ENCODE peak calls at places on chromosomes 1 and 21, in ten cellular contexts. M, Y, B, K, Z, W, D, N, G and H are unnamed samples.

GRCh38 chr1:41955461-41956159 is 36.9 kb upstream of the HIVEP3 start:
- DNase-seq in G (no peak), K (no peak), D (peak), Z (peak), B (no peak), N (no peak), Y (peak), W (peak), M (peak), H (no peak)

GRCh38 chr1:29673669-29674624 is 437.6 kb downstream of the PTPRU start:
- DNase-seq in Z (no peak), Y (no peak), B (no peak), M (no peak), G (peak), N (peak), W (no peak), D (peak), K (peak), H (no peak)

GRCh38 chr1:40650075-40650474 is 15.4 kb downstream of the RIMS3 start:
- DNase-seq in K (no peak), Y (no peak), D (peak), B (peak), N (no peak), M (no peak), G (no peak), W (no peak), Z (no peak), H (no peak)

GRCh38 chr1:62689524-62689923 is 1.3 kb upstream of the DOCK7 start:
- DNase-seq in B (no peak), Y (peak), G (no peak), Z (peak), K (peak), N (no peak), M (peak), D (peak), W (peak), H (no peak)

GRCh38 chr1:192628406-192629057 is 7.4 kb upstream of the RGS13 start:
- DNase-seq in M (no peak), Z (no peak), Y (no peak), W (no peak), N (no peak), D (no peak), B (no peak), G (no peak), K (no peak), H (no peak)

GRCh38 chr1:17250601-17251000 is 1.7 kb downstream of the PADI3 start:
- DNase-seq in N (no peak), K (no peak), D (peak), M (no peak), W (no peak), Y (no peak), G (peak), Z (peak), B (no peak), H (no peak)

GRCh38 chr1:40314721-40315238 is 2.3 kb downstream of the COL9A2 start:
- DNase-seq in D (no peak), Z (no peak), B (no peak), G (no peak), W (no peak), M (no peak), N (no peak), Y (no peak), K (no peak), H (no peak)

GRCh38 chr21:44432841-44433790 is 22.2 kb upstream of the LRRC3 start:
- DNase-seq in Y (no peak), N (no peak), W (no peak), B (peak), G (peak), K (no peak), M (no peak), Z (no peak), D (no peak), H (peak)

GRCh38 chr1:176541663-176542062 is 78.7 kb downstream of the PAPPA2 start:
- DNase-seq in Y (no peak), N (no peak), K (no peak), D (peak), M (no peak), G (no peak), Z (no peak), B (no peak), W (no peak), H (no peak)

GRCh38 chr1:222706815-222707214 is 5.5 kb downstream of the AIDA start:
- DNase-seq in Z (no peak), N (no peak), B (no peak), W (no peak), D (no peak), M (no peak), Y (no peak), K (no peak), G (no peak), H (no peak)

GRCh38 chr21:32371913-32372314 is 20.9 kb downstream of the URB1 start:
- DNase-seq in W (peak), G (no peak), N (peak), D (peak), M (peak), Z (peak), B (no peak), Y (no peak), K (peak), H (peak)

GRCh38 chr1:110210604-110211502 is 739 bp downstream of the KCNC4 start:
- DNase-seq in D (no peak), N (no peak), Y (peak), K (peak), B (peak), M (peak), W (no peak), G (peak), Z (peak), H (peak)

GRCh38 chr1:110213143-110213540 is 3.0 kb downstream of the KCNC4 start:
- DNase-seq in N (no peak), G (no peak), B (no peak), K (no peak), M (no peak), D (no peak), W (no peak), Z (no peak), Y (no peak), H (no peak)

GRCh38 chr1:110211503-110212164 is 1.5 kb downstream of the KCNC4 start:
- DNase-seq in M (no peak), N (no peak), K (no peak), W (no peak), Y (no peak), B (no peak), G (no peak), Z (no peak), D (no peak), H (no peak)

GRCh38 chr1:110214454-110215404 is 4.6 kb downstream of the KCNC4 start:
- DNase-seq in B (peak), M (no peak), N (no peak), D (no peak), W (no peak), G (no peak), K (no peak), Z (no peak), Y (peak), H (no peak)

DNA sequence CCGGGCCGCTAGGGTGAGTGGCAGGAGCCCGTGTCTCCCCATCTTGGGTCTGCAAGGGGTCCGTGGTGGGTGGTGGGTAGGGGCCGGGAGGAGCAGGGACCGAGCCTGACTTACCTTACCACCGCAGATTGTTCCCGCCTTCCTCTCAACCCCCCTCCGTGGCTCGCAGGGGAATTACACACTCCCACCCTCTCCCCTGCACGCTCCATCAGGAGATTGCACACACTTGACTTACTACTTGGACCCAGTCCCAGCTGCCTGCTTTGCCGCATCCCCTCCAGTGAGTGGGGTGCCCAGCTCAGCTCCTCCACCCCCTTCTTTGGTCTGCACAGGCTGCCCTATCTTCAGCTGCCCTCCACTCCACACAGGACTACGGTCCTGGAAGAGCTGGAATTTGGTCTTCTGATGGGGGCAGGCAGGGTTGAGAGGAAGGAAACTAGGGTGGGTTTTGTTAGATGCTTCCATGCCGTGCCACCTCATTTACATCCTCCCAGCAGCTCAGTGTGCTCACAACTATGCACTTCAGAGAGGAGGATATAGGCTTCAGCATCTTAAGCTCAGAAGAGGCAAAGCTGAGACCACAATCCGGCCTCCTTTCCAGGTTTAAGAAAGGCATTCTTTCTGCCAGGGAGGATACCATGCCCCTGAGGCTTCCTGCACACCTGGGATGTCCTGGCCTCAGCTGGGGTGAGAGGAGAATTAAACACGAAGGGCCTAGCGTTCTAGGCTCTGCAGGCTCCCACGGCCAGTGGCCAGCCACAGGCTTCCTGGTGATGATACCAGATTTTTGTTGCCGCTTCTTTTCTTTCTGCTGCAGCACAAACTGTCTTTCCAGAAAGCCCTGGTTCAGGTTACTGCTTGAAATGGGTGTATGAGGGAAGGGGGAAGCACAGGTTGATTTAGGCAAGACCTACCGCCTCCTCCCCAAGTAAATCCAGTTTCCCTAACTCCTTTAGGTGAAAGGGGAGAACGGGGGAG is 2.3 kb downstream of the KCNC4 start:
- DNase-seq in G (no peak), K (peak), Y (no peak), M (no peak), N (no peak), B (no peak), W (no peak), D (no peak), Z (no peak), H (no peak)
- TF ChIP-seq CTCF in G (no peak), K (no peak), Y (no peak), M (no peak), N (no peak), B (no peak), W (no peak), D (no peak), Z (no peak), H (no peak)

GRCh38 chr1:58724483-58724882 is 24.6 kb upstream of the MYSM1 start:
- DNase-seq in W (no peak), N (no peak), M (no peak), Y (peak), Z (no peak), D (no peak), B (no peak), G (no peak), K (no peak), H (no peak)

GRCh38 chr1:58722967-58723366 is 23.1 kb upstream of the MYSM1 start:
- DNase-seq in M (peak), B (no peak), Z (peak), G (no peak), N (no peak), K (no peak), W (peak), Y (no peak), D (no peak), H (no peak)

GRCh38 chr1:58726581-58726980 is 26.7 kb upstream of the MYSM1 start:
- DNase-seq in B (no peak), Y (peak), M (no peak), D (no peak), N (no peak), K (no peak), Z (no peak), W (no peak), G (no peak), H (no peak)

GRCh38 chr1:58732087-58732486 is 32.2 kb upstream of the MYSM1 start:
- DNase-seq in Y (no peak), K (no peak), W (no peak), N (no peak), B (no peak), Z (peak), G (no peak), M (no peak), D (peak), H (no peak)

DNA sequence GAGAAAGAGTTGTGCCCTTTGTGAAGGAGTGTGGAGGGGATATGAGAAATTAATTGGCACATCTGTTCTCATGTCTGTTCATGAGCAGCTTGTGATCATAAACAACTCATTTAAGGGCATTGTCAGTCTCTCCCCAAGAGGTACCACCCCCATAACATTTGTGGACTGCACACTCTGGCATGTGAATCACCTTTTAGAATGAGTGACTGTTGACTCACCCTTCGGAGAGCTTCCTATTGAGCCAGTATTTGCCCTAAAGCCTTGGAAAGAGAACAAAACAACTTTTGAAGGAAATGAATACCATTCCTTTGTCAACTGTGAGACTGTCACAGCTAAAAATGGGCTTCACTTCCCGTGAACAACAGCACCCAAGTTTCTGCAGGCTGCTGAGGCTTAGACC is 27.5 kb upstream of the MYSM1 start:
- DNase-seq in W (peak), Z (peak), B (no peak), K (no peak), N (no peak), M (peak), Y (no peak), G (no peak), D (peak), H (no peak)
- H3K4me3 ChIP-seq in W (no peak), Z (no peak), B (no peak), K (no peak), N (no peak), M (no peak), Y (no peak), G (no peak), D (no peak), H (no peak)

GRCh38 chr1:156319664-156320063 is 18.4 kb downstream of the CCT3 start:
- DNase-seq in Y (peak), M (peak), D (peak), W (peak), N (no peak), G (no peak), Z (peak), K (no peak), B (peak), H (no peak)
- TF ChIP-seq CTCF in Y (peak), M (peak), D (peak), W (peak), N (no peak), G (peak), Z (peak), K (peak), B (peak), H (no peak)

DNA sequence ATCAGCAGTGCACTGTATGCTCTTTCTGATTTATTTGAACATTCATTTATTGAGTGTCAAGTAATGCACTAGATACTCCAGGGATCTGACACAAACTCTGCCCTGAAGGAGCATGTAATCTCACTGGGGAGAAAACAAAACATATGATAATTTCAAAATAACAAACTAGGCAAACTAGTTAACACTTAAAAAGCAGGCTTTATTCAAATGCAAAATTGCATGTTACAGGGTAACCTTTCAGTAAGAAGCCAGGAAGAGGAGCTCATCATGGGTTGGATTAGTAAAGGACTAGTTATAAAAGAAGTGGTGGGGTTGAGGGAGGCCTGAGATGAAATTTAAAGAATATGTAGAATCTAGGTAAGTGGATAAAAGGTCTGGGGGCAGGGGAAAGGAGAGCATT is 20.9 kb downstream of the SELL start:
- DNase-seq in B (no peak), D (no peak), Z (no peak), K (no peak), Y (no peak), W (no peak), N (no peak), M (no peak), G (no peak), H (no peak)
- H3K4me3 ChIP-seq in B (no peak), D (no peak), Z (no peak), K (no peak), Y (no peak), W (no peak), N (no peak), M (no peak), G (no peak), H (no peak)

GRCh38 chr1:163169553-163169952 is 33.2 kb downstream of the RGS5 start:
- DNase-seq in Y (no peak), B (no peak), G (no peak), W (no peak), D (no peak), M (no peak), Z (no peak), N (no peak), K (no peak), H (no peak)

GRCh38 chr1:163170331-163170730 is 32.4 kb downstream of the RGS5 start:
- DNase-seq in W (no peak), Y (no peak), G (no peak), N (no peak), K (no peak), M (peak), D (no peak), B (no peak), Z (peak), H (no peak)

GRCh38 chr1:163172596-163172995 is 30.1 kb downstream of the RGS5 start:
- DNase-seq in B (no peak), Y (no peak), D (no peak), K (no peak), W (no peak), G (no peak), M (peak), N (no peak), Z (peak), H (no peak)

GRCh38 chr1:163171826-163172225 is 30.9 kb downstream of the RGS5 start:
- DNase-seq in G (no peak), N (no peak), D (no peak), K (no peak), B (no peak), Z (peak), M (peak), Y (no peak), W (peak), H (no peak)

GRCh38 chr1:163170975-163171676 is 31.6 kb downstream of the RGS5 start:
- DNase-seq in K (no peak), B (no peak), M (peak), G (no peak), D (no peak), Y (no peak), W (peak), N (no peak), Z (peak), H (no peak)
- TF ChIP-seq CTCF in K (no peak), B (peak), M (peak), G (no peak), D (peak), Y (peak), W (peak), N (no peak), Z (peak), H (no peak)

GRCh38 chr1:154792899-154793298 is 77.2 kb downstream of the KCNN3 start:
- DNase-seq in D (no peak), K (no peak), B (no peak), Y (no peak), M (no peak), G (no peak), N (no peak), Z (no peak), W (no peak), H (no peak)

GRCh38 chr1:154794608-154795007 is 75.5 kb downstream of the KCNN3 start:
- DNase-seq in B (no peak), D (no peak), Y (no peak), N (no peak), W (no peak), Z (no peak), K (no peak), M (no peak), G (no peak), H (no peak)

GRCh38 chr1:154793674-154794073 is 76.4 kb downstream of the KCNN3 start:
- DNase-seq in K (no peak), N (no peak), G (no peak), W (no peak), B (no peak), Y (no peak), M (no peak), D (no peak), Z (no peak), H (no peak)

GRCh38 chr1:154788886-154789285 is 81.2 kb downstream of the KCNN3 start:
- DNase-seq in Y (no peak), N (no peak), D (no peak), M (no peak), Z (peak), K (no peak), G (no peak), B (no peak), W (no peak), H (no peak)

GRCh38 chr1:154791292-154792278 is 78.5 kb downstream of the KCNN3 start:
- DNase-seq in Y (peak), W (peak), B (no peak), G (no peak), M (peak), K (no peak), D (peak), Z (peak), N (no peak), H (no peak)
- H3K4me3 ChIP-seq in Y (peak), W (no peak), B (no peak), G (no peak), M (no peak), K (no peak), D (no peak), Z (no peak), N (no peak), H (no peak)

GRCh38 chr1:8284167-8284566 is 33.7 kb upstream of the SLC45A1 start:
- DNase-seq in B (no peak), N (no peak), Y (no peak), D (peak), K (no peak), M (peak), W (peak), G (no peak), Z (peak), H (no peak)
- TF ChIP-seq CTCF in B (no peak), N (no peak), Y (no peak), D (no peak), K (no peak), M (no peak), W (no peak), G (no peak), Z (no peak), H (no peak)

GRCh38 chr1:160576866-160577265 is 2.4 kb downstream of the CD84 start:
- DNase-seq in N (no peak), Y (no peak), M (no peak), D (no peak), K (no peak), G (no peak), Z (no peak), B (no peak), W (no peak), H (no peak)
- H3K4me3 ChIP-seq in N (no peak), Y (no peak), M (no peak), D (no peak), K (no peak), G (no peak), Z (no peak), B (no peak), W (no peak), H (no peak)

DNA sequence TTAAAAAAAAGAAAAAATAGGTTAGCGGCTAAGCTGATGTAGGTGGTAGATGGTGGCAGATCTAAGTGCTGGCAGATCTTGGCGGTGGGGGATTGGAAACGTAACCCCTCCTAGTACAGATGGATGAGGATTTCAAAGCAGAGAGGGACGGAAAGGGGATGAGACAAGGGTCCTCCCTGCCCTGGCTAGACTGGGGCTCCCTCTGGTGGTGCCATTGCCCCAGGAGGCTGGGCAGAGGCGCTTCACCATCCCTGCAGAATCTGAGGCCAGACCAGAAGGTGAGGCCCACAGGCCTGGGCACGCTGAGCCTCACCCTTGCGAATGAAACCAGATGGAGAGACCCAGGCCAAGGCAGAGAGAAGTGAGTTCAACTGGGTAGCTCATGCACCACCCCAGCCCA is 7.0 kb upstream of the PLEKHA6 start:
- DNase-seq in Y (peak), Z (peak), G (no peak), W (no peak), M (no peak), D (peak), K (no peak), B (peak), N (no peak), H (no peak)
- TF ChIP-seq CTCF in Y (peak), Z (peak), G (no peak), W (peak), M (peak), D (peak), K (no peak), B (peak), N (no peak), H (no peak)